ENCODE peak calls at places on chromosomes 2 and 18, in four cellular contexts. E is adrenal gland; A is neural progenitor cell; W is effector memory CD4-positive, alpha-beta T cell. J is an unnamed sample.

GRCh38 chr18:49021076-49021432 is 70.3 kb upstream of the SMAD7 start:
- DNase-seq in A (no peak), E (peak; percentile 42), W (no peak), J (no peak)

GRCh38 chr2:18750662-18751554 is 161.5 kb upstream of the NT5C1B start:
- DNase-seq in W (no peak), A (no peak), E (no peak), J (no peak)

GRCh38 chr2:42795871-42796301 is 3.5 kb upstream of the HAAO start:
- DNase-seq in W (no peak), A (no peak), E (no peak), J (no peak)

GRCh38 chr18:49170925-49171509 is 220.3 kb upstream of the SMAD7 start:
- DNase-seq in A (no peak), W (no peak), E (no peak), J (no peak)

GRCh38 chr2:53600835-53601234 is 166.8 kb upstream of the CHAC2 start:
- DNase-seq in E (no peak), A (no peak), W (no peak), J (no peak)

GRCh38 chr18:58937204-58937603 is 72.5 kb downstream of the ZNF532 start:
- DNase-seq in A (no peak), E (no peak), W (no peak), J (no peak)

GRCh38 chr2:26191316-26192159 is 18.6 kb downstream of the GAREM2 start:
- DNase-seq in A (no peak), E (no peak), W (no peak), J (no peak)

GRCh38 chr2:23482607-23483006 is 97.6 kb downstream of the KLHL29 start:
- DNase-seq in W (no peak), E (no peak), A (no peak), J (no peak)

GRCh38 chr2:119113489-119113770 is 45.1 kb downstream of the C1QL2 start:
- DNase-seq in A (no peak), E (no peak), W (no peak), J (no peak)

GRCh38 chr18:63322908-63323634 is 3.5 kb upstream of the BCL2 start:
- DNase-seq in A (peak; percentile 84), W (peak; percentile 49), E (peak; percentile 80), J (peak; percentile 80)

GRCh38 chr2:230922951-230923717 is 1.9 kb downstream of the GPR55 start:
- DNase-seq in E (no peak), W (no peak), A (no peak), J (no peak)

GRCh38 chr18:36624451-36625167 is 204.2 kb downstream of the TPGS2 start:
- DNase-seq in E (no peak), A (no peak), W (no peak), J (no peak)

GRCh38 chr2:240958366-240959213 is 39.8 kb upstream of the SNED1 start:
- DNase-seq in A (no peak), W (no peak), E (no peak), J (no peak)